ENCODE peak calls at places on chromosomes 1 and 21, in seven cellular contexts. W is psoas muscle, E is MM.1S, G is activated gamma-delta T cell treated with Interleukin-2 at 50 U/mL for 16 hours, Y is T1000, X is cardiac fibroblast, F is AG08395. L is an unnamed sample.

GRCh38 chr1:16012590-16013219 is 5.1 kb downstream of the HSPB7 start:
- DNase-seq in W (peak; percentile 95), E (peak; percentile 36), G (no peak), Y (peak; percentile 37), X (peak; percentile 83), F (peak; percentile 61), L (no peak)

GRCh38 chr1:29642519-29642918 is 406.2 kb downstream of the PTPRU start:
- DNase-seq in W (no peak), E (no peak), G (no peak), Y (no peak), X (no peak), F (no peak), L (no peak)

GRCh38 chr1:4227986-4228385 is 327.9 kb upstream of the C1orf174 start:
- DNase-seq in W (no peak), E (no peak), G (no peak), Y (no peak), X (no peak), F (no peak), L (no peak)

GRCh38 chr21:37571442-37571841 is 204.9 kb downstream of the DYRK1A start:
- DNase-seq in W (no peak), E (no peak), G (no peak), Y (no peak), X (no peak), F (no peak), L (no peak)

GRCh38 chr21:42594616-42595280 is 58.7 kb upstream of the PDE9A start:
- DNase-seq in W (no peak), E (no peak), G (no peak), Y (no peak), X (no peak), F (no peak), L (no peak)

GRCh38 chr1:245589827-245590421 is 435.1 kb downstream of the KIF26B start:
- DNase-seq in W (no peak), E (no peak), G (no peak), Y (no peak), X (no peak), F (no peak), L (peak; percentile 53)

GRCh38 chr1:154220970-154221814 is 437 bp downstream of the UBAP2L start:
- DNase-seq in W (peak; percentile 81), E (peak; percentile 73), G (peak; percentile 67), Y (peak; percentile 27), X (peak; percentile 54), F (peak; percentile 34), L (peak; percentile 63)

GRCh38 chr1:117231748-117232373 is 21.1 kb upstream of the VTCN1 start:
- DNase-seq in W (no peak), E (no peak), G (no peak), Y (no peak), X (no peak), F (no peak), L (no peak)

GRCh38 chr1:79151006-79151796 is 144.7 kb upstream of the ADGRL4 start:
- DNase-seq in W (no peak), E (no peak), G (no peak), Y (no peak), X (peak; percentile 22), F (no peak), L (no peak)

GRCh38 chr1:6345009-6345408 is 48.6 kb downstream of the ACOT7 start:
- DNase-seq in W (no peak), E (no peak), G (no peak), Y (no peak), X (no peak), F (no peak), L (no peak)

GRCh38 chr1:10530281-10530740 is 55.6 kb downstream of the PEX14 start:
- DNase-seq in W (no peak), E (no peak), G (no peak), Y (no peak), X (peak; percentile 63), F (no peak), L (no peak)

GRCh38 chr1:58841455-58841854 is 57.6 kb upstream of the JUN start:
- DNase-seq in W (no peak), E (no peak), G (no peak), Y (no peak), X (no peak), F (no peak), L (no peak)

GRCh38 chr1:110011527-110012041 is 22.8 kb upstream of the STRIP1 start:
- DNase-seq in W (no peak), E (peak; percentile 57), G (no peak), Y (no peak), X (peak; percentile 80), F (peak; percentile 65), L (no peak)

GRCh38 chr1:206005234-206005633 is 2.0 kb upstream of the RAB7B start:
- DNase-seq in W (no peak), E (no peak), G (no peak), Y (no peak), X (no peak), F (no peak), L (no peak)

L was measured in SK-N-DZ.